ENCODE peak calls at places on chromosomes 1 and 21, in four cellular contexts. V is H9, O is mesendoderm, M is IMR-90. H is an unnamed sample.

GRCh38 chr1:112957133-112957812 is 1.3 kb upstream of the SLC16A1 start:
- DNase-seq in M (peak), O (peak), V (peak), H (no peak)

GRCh38 chr1:233373226-233373625 is 45.7 kb downstream of the MAP3K21 start:
- DNase-seq in M (no peak), V (no peak), O (no peak), H (no peak)

GRCh38 chr21:38756746-38757145 is 49.0 kb upstream of the ETS2 start:
- DNase-seq in O (no peak), M (peak), V (no peak), H (peak)

GRCh38 chr1:156920233-156921052 is at the start of gene LRRC71:
- DNase-seq in M (peak), O (peak), V (peak), H (peak)

GRCh38 chr1:60956520-60956919 is 125.8 kb upstream of the NFIA start:
- DNase-seq in O (no peak), M (no peak), V (no peak), H (no peak)

GRCh38 chr1:7418442-7419080 is 352.5 kb upstream of the VAMP3 start:
- DNase-seq in O (no peak), V (peak), M (no peak), H (no peak)

GRCh38 chr21:35328856-35329455 is 279.9 kb upstream of the RUNX1 start:
- DNase-seq in V (no peak), O (no peak), M (no peak), H (no peak)

GRCh38 chr1:51719146-51719545 is 102.3 kb downstream of the OSBPL9 start:
- DNase-seq in M (no peak), O (no peak), V (no peak), H (no peak)

GRCh38 chr1:109084563-109085517 is 5.7 kb upstream of the TMEM167B start:
- DNase-seq in O (no peak), V (no peak), M (peak), H (no peak)

GRCh38 chr1:225958041-225958440 is 17.0 kb upstream of the LEFTY2 start:
- DNase-seq in M (no peak), O (no peak), V (no peak), H (no peak)

GRCh38 chr1:222829868-222830267 is 15.0 kb downstream of the DISP1 start:
- DNase-seq in V (no peak), O (no peak), M (peak), H (no peak)

GRCh38 chr1:165886988-165887387 is 59.6 kb downstream of the UCK2 start:
- DNase-seq in M (no peak), O (no peak), V (no peak), H (no peak)
- H4K8ac ChIP-seq in M (no peak), O (no peak), V (no peak), H (no peak)

DNA sequence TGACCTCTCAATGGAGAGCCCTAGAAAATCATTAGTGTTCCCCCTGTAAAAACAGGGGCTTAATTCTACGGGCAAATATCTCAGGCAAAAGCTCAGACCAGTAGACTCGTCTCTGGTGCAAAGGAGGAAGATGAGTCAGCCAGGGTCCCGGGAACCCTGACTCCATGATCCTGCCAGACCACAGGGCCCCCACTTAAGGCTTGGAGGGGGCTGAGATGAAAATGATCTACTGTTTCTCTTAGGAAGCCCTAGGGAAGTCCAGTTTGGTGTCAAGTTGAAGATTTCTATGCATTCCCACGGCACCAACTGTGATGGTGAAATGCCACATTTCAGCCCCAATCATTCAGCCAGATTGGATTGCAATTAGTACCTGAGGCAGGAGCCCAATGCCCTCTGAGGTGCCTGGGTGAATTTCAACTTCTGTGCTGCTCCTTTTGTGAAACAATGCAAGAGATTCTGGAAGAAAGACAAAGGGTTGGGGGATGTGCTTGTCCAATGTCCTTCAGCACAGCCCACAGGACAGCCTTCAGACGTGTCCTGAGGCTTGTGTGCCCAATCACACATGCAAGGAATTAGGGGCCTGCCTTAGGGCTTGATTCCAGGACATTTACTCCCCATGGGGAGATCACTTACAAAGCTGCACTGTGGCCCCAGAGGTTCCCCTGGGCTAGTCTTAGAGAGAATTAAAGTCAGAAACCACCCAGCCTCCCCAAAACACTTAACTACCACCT is 18.1 kb downstream of the NAV1 start:
- DNase-seq in O (peak), V (no peak), M (peak), H (no peak)
- H4K8ac ChIP-seq in O (no peak), V (no peak), M (peak), H (no peak)

DNA sequence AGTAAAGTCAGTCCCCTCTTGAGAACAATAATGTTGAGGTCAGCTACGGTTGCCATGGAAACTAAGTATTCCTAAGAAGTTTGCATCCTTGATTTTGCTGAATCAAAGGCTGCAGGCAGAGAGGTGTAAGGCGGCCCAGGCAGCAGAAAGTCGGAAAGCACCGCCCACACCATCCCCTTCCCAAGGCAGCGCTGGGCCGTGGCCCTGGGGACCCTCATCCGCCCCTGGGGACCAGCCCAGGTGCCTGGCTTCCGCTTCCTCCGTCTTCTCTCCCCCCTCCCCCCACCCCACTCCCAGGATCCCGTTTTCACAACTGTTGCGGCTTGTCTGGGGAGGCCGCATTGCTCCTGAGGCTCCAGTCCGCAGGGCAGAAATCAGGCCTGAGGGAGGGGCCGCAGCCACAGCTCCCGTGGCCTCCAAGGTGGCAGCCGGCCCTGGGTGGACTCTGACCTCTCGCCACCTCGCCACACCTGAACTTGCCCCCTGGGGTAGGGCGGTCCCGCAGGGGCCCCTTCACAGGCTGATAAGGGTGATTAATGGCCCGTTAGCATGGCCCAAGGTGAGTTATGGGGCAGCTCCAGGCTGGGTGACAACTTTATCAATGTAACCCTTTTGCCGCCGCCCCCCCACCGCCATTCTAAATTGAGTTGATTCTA is 181.0 kb downstream of the PRDM16 start:
- DNase-seq in V (no peak), O (peak), M (no peak), H (no peak)
- H4K8ac ChIP-seq in V (no peak), O (no peak), M (no peak), H (no peak)

DNA sequence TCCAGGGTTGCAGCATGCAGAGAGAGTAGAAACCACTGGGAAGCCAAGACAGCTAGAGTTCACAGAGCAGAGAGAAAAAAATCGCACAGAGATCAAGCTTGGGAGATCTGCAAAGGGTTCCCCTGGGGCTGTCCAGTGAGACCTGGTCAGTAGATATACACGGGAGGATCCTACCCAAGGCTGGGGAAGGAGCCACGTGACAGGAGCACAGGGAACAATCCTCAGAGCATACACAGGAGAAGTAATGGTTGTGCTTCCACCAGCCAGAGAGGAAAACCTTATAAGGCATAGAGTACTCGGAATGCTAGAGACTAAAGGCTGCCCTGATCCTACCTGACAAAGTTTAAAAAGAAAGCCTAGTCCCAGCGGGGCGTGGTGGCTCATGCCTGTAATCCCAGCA is 53.9 kb downstream of the GABPA start:
- DNase-seq in V (no peak), O (no peak), M (no peak), H (no peak)
- H4K8ac ChIP-seq in V (no peak), O (no peak), M (no peak), H (no peak)

GRCh38 chr1:38786040-38786436 is 73.5 kb downstream of the RRAGC start:
- DNase-seq in M (no peak), V (no peak), O (no peak), H (no peak)

GRCh38 chr1:38787041-38787440 is 72.5 kb downstream of the RRAGC start:
- DNase-seq in M (no peak), V (no peak), O (no peak), H (no peak)

GRCh38 chr1:38785285-38786039 is 74.1 kb downstream of the RRAGC start:
- DNase-seq in M (no peak), O (no peak), V (no peak), H (no peak)

GRCh38 chr1:38783659-38784229 is 75.8 kb downstream of the RRAGC start:
- DNase-seq in M (no peak), O (no peak), V (no peak), H (peak)

GRCh38 chr1:38784452-38785284 is 74.9 kb downstream of the RRAGC start:
- DNase-seq in M (no peak), V (no peak), O (no peak), H (no peak)
- H4K8ac ChIP-seq in M (no peak), V (no peak), O (no peak), H (no peak)

DNA sequence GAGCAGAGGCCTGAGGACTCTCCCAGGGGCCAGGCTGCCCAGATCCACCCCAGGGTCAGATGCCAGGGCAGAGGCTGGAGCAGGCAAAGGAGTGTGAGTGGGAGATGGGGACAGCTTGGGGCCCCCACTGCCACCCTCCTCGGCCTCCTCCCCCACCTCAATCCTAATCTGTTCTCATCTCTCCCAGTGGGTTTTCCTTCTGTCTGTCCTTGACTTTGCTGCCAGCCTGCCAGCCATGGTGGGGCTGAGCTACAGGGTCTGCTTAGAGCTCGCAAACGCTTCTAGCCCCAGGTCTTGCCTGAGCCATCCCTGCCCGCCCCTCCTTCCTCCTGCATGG is 65.3 kb downstream of the MEGF6 start:
- DNase-seq in V (no peak), M (no peak), O (no peak), H (no peak)
- H4K8ac ChIP-seq in V (no peak), M (peak), O (no peak), H (no peak)

H was measured in trophoblast cell.